ENCODE peak calls at places on chromosomes 6 and 20, in five cellular contexts. U is trophoblast cell, D is mesenchymal stem cell, L is H9, R is H1. B is an unnamed sample.

GRCh38 chr20:47687095-47687987 is 97.9 kb downstream of the SULF2 start:
- DNase-seq in U (no peak), D (no peak), L (no peak), R (no peak), B (no peak)

GRCh38 chr20:3739926-3740599 is 7.6 kb downstream of the HSPA12B start:
- DNase-seq in U (no peak), D (no peak), L (peak; percentile 29), R (no peak), B (no peak)

GRCh38 chr6:85662251-85662650 is 19.6 kb upstream of the SYNCRIP start:
- DNase-seq in U (no peak), D (no peak), L (no peak), R (no peak), B (no peak)

GRCh38 chr6:63637865-63638445 is 2.4 kb downstream of the PHF3 start:
- DNase-seq in U (no peak), D (no peak), L (no peak), R (no peak), B (no peak)

GRCh38 chr6:1767481-1768246 is 157.9 kb downstream of the FOXC1 start:
- DNase-seq in U (peak; percentile 19), D (peak; percentile 23), L (no peak), R (no peak), B (no peak)

GRCh38 chr20:45450097-45450818 is 19.3 kb upstream of the WFDC2 start:
- DNase-seq in U (peak; percentile 77), D (peak; percentile 33), L (peak; percentile 47), R (no peak), B (no peak)

GRCh38 chr6:56766806-56767178 is 124.1 kb upstream of the DST start:
- DNase-seq in U (no peak), D (peak; percentile 74), L (no peak), R (no peak), B (no peak)

GRCh38 chr20:40019510-40019909 is 669.5 kb downstream of the MAFB start:
- DNase-seq in U (no peak), D (no peak), L (no peak), R (no peak), B (no peak)

GRCh38 chr20:63120286-63121090 is 95.4 kb downstream of the YTHDF1 start:
- DNase-seq in U (no peak), D (no peak), L (no peak), R (no peak), B (no peak)

GRCh38 chr6:54992789-54993188 is 146.2 kb downstream of the FAM83B start:
- DNase-seq in U (peak; percentile 51), D (no peak), L (peak; percentile 50), R (no peak), B (no peak)

GRCh38 chr6:53985361-53985760 is 125.9 kb upstream of the MLIP start:
- DNase-seq in U (no peak), D (no peak), L (no peak), R (no peak), B (no peak)

GRCh38 chr6:137117605-137118004 is 55.8 kb downstream of the IL22RA2 start:
- DNase-seq in U (no peak), D (no peak), L (no peak), R (no peak), B (no peak)

GRCh38 chr20:36866164-36866563 is 9.8 kb upstream of the TLDC2 start:
- DNase-seq in U (no peak), D (no peak), L (no peak), R (no peak), B (no peak)

GRCh38 chr6:15776458-15776980 is 113.7 kb upstream of the DTNBP1 start:
- DNase-seq in U (no peak), D (no peak), L (no peak), R (no peak), B (no peak)

GRCh38 chr20:21436186-21436585 is 38.9 kb upstream of the NKX2-4 start:
- DNase-seq in U (peak; percentile 41), D (peak; percentile 61), L (no peak), R (no peak), B (no peak)

GRCh38 chr6:157181649-157182048 is 141.7 kb downstream of the TMEM242 start:
- DNase-seq in U (peak; percentile 67), D (no peak), L (no peak), R (no peak), B (no peak)
- H2BK12ac ChIP-seq in U (no peak overlapping the region), D (no peak overlapping the region), L (no peak overlapping the region), R (no peak overlapping the region), B (no peak overlapping the region)

DNA sequence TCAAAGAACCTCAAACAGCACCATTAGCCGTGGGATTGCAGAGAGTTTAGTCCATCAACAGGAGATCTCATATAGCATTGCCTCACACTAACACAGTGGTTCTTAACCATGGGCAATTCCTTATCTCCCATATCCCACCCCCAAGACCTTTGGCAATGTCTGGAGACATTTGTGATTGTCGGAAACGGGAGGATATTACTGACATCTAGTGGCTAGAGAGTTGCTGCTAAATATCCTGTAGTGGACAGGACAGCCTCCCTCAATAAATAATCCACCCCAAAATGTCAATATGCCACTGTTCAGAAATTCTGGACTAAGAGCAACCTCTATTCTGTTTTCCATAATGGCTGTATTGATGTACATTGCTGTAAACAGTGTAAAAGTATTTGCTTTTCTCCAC is 210.1 kb upstream of the CCN2 start:
- DNase-seq in U (peak; percentile 38), D (peak; percentile 59), L (no peak), R (no peak), B (peak; percentile 21)
- H3K14ac ChIP-seq in U (no peak overlapping the region), D (no peak overlapping the region), L (no peak overlapping the region), R (no peak overlapping the region), B (no peak overlapping the region)

DNA sequence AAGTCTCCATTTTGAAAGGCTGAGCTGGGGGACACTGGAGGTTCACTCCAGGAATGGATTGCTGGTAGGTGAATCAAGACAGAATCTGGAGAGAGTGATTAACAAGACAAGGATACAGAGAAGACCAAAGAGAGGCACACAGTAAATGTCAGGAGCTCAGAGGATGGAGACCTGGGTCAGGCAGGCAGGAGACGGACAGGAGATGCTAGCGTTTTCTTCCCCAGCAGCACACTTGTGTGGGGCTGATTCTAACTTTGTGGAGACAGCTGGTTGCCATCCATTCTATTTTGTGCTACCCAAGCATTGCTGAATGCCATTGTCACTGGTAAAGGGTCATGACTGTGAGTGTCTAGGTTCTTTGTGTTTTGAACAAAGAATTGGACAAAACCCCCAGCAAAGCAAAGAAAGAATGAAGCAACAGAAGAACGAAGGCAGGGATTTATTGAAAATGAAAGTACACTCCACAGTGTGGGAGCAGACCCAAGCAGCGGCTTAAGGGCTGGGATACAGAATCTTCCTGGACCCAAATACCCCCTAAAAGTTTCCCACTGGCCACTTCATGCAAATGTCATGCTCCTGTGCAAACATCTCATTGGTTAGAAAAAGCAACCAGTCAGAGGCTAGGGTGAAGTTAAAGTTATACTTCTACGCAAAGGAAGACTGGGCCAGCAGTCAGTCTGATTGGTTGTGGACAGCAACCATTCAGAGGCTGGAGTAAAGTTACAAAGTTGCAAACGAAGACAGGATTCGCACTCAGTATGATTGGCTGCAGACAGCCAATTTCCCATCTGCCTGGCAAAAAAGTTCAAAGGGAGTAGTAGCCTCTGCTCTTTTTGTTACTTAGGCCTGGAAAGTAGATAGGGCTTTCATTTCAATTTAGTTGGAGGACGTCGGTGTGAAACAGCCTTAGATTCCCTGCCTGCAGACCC is 17.5 kb downstream of the PTK7 start:
- DNase-seq in U (peak; percentile 25), D (peak; percentile 78), L (peak; percentile 56), R (no peak), B (no peak)
- H3K9ac ChIP-seq in U (no peak overlapping the region), D (peak overlapping the region; percentile 84), L (no peak overlapping the region), R (no peak overlapping the region), B (no peak overlapping the region)

DNA sequence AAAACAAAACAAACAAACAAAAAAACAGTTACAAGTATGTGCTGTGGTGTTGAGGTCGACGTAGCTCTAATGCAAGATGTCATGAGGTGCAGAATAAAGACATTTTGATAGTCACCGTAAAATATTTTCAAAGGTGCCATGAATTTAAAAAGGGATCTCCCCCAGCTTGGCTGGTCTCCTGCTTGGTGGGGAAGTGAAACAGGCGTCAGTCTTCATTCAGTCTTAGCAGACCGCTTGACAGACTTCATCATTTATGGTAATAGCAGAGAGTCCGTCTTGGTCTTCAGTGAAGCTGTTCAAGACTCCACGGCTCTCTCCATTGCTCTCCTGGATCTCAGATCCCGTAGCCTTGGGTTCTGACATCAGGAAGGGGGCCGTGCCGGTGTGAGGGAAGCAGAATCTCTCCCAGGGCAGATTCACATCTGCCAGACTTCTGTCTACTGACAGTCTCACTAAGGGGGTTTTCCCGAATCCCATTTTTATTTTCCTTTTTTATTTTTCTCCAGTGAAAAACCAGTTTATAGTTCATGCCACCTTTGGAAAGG is 1.6 kb downstream of the SLC24A3 start:
- DNase-seq in U (no peak), D (no peak), L (no peak), R (no peak), B (no peak)
- H2BK12ac ChIP-seq in U (no peak overlapping the region), D (no peak overlapping the region), L (no peak overlapping the region), R (peak overlapping the region; percentile 60), B (no peak overlapping the region)

GRCh38 chr6:87664943-87665342 is 37.1 kb downstream of the AKIRIN2 start:
- DNase-seq in U (no peak), D (no peak), L (no peak), R (no peak), B (no peak)
- H3K14ac ChIP-seq in U (no peak overlapping the region), D (no peak overlapping the region), L (no peak overlapping the region), R (no peak overlapping the region), B (no peak overlapping the region)

GRCh38 chr6:162960674-162961457 is 233.1 kb downstream of the PACRG start:
- DNase-seq in U (no peak), D (no peak), L (no peak), R (no peak), B (no peak)
- H3K9ac ChIP-seq in U (no peak overlapping the region), D (no peak overlapping the region), L (no peak overlapping the region), R (no peak overlapping the region), B (no peak overlapping the region)

DNA sequence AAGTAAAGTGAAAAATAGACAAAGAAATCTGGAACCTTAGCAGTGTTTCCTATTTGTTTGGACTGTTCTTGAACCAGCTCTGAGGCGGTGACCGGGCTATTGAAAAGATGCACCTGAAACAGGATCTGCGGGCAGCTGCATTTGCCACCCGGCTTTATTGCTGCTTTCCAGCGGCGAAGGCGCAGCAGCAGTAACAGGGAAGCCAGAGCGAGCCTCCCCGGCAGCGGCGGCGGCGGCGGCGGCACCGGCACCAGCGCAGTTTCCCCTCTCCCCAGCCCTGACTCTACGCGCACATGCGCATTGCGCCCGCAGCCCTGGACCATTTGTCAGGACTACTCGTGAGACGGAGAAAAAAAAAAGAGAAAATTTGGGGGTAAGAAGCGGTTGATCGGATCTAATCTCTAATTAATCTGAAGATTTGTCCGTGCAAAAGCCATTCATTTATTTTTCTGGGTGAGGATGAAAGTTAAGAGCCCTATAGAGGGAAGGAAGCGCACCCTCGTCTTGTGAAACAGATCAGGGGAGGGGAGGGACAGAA is at the start of gene L3MBTL3:
- DNase-seq in U (peak; percentile 95), D (peak; percentile 91), L (peak; percentile 89), R (peak; percentile 29), B (peak; percentile 82)
- H2BK12ac ChIP-seq in U (no peak within 1 kb of the TSS), D (peak within 1 kb of the TSS; percentile 17), L (no peak within 1 kb of the TSS), R (no peak within 1 kb of the TSS), B (peak within 1 kb of the TSS; percentile 36)

DNA sequence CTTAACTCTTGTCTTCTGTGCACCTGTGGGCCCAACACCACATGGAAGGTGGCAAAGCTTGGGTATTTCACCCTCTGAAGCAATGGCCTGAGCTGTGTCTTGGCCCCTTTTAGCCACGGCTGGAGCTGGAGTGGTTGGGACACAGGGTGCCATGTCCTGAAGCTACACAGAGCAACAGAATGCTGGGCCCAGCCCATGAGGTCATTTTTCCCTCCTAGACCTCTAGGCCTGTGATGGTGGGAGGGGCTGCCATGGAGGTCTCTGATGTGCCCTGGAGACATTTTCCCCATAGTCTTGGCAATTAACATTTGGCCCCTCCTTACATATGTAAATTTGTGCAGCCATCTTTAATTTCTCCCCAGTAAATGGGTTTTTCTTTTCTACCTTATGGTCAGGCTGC is 620.8 kb downstream of the RFPL4B start:
- DNase-seq in U (no peak), D (no peak), L (no peak), R (no peak), B (no peak)
- H3K14ac ChIP-seq in U (no peak overlapping the region), D (no peak overlapping the region), L (no peak overlapping the region), R (no peak overlapping the region), B (no peak overlapping the region)

B was measured in neuronal stem cell.